ENCODE peak calls at places on chromosomes 1 and 21, in five cellular contexts. R is NCI-H2081; G is stimulated activated CD4-positive, alpha-beta T cell treated with anti-CD3 and anti-CD28 coated beads, Interleukin-2, amount 100 ng/mL, for 48 hours; B is SK-MEL-5; Z is left lobe of liver. L is an unnamed sample.

GRCh38 chr1:20713440-20713839 is 4.4 kb downstream of the KIF17 start:
- DNase-seq in Z (peak), R (no peak), G (no peak), B (no peak), L (no peak)

GRCh38 chr1:31418626-31419025 is 5.6 kb downstream of the SERINC2 start:
- DNase-seq in Z (no peak), G (no peak), R (no peak), B (no peak), L (no peak)

GRCh38 chr1:46820076-46820475 is 21.2 kb downstream of the CYP4B1 start:
- DNase-seq in Z (no peak), R (no peak), G (no peak), B (no peak), L (no peak)

GRCh38 chr1:172206256-172206655 is 214.2 kb upstream of the C1orf105 start:
- DNase-seq in Z (no peak), R (no peak), G (no peak), B (no peak), L (no peak)

GRCh38 chr1:103108525-103109150 is 316 bp upstream of the COL11A1 start:
- DNase-seq in G (no peak), B (no peak), Z (no peak), R (no peak), L (no peak)

GRCh38 chr1:86516366-86516765 is 30.5 kb upstream of the CLCA4 start:
- DNase-seq in Z (no peak), R (no peak), B (no peak), G (no peak), L (no peak)

GRCh38 chr1:162212713-162213112 is 143.2 kb downstream of the NOS1AP start:
- DNase-seq in G (no peak), B (no peak), R (no peak), Z (peak), L (no peak)

GRCh38 chr1:180247061-180247460 is 17.0 kb downstream of the LHX4 start:
- DNase-seq in R (no peak), Z (no peak), B (peak), G (no peak), L (no peak)

GRCh38 chr1:154865442-154866256 is 4.4 kb downstream of the KCNN3 start:
- DNase-seq in B (no peak), R (no peak), Z (no peak), G (no peak), L (no peak)

GRCh38 chr1:82445827-82446226 is 645.1 kb downstream of the ADGRL2 start:
- DNase-seq in B (no peak), Z (no peak), G (no peak), R (no peak), L (no peak)

GRCh38 chr1:21201650-21202049 is 25.0 kb upstream of the EIF4G3 start:
- DNase-seq in B (no peak), G (no peak), R (no peak), Z (no peak), L (no peak)

GRCh38 chr21:40706161-40706560 is 140.8 kb downstream of the DSCAM start:
- DNase-seq in G (no peak), R (no peak), Z (no peak), B (no peak), L (no peak)

GRCh38 chr1:223683586-223684487 is 18.3 kb upstream of the CAPN8 start:
- DNase-seq in B (peak), Z (peak), R (peak), G (peak), L (peak)

GRCh38 chr1:66925944-66926343 is 1.2 kb downstream of the MIER1 start:
- DNase-seq in G (no peak), Z (no peak), B (no peak), R (peak), L (no peak)

GRCh38 chr1:240492832-240493440 is 119.0 kb downstream of the GREM2 start:
- DNase-seq in Z (no peak), G (peak), B (peak), R (no peak), L (no peak)

GRCh38 chr1:27368872-27369703 is 2.3 kb upstream of the MAP3K6 start:
- DNase-seq in B (peak), G (no peak), R (no peak), Z (no peak), L (no peak)

GRCh38 chr1:167562697-167563096 is 9.1 kb upstream of the CREG1 start:
- DNase-seq in G (no peak), Z (no peak), R (no peak), B (no peak), L (no peak)

GRCh38 chr1:19009882-19010321 is 53.4 kb upstream of the IFFO2 start:
- DNase-seq in R (no peak), G (no peak), Z (no peak), B (no peak), L (no peak)

GRCh38 chr1:234849824-234850223 is 239.8 kb upstream of the IRF2BP2 start:
- DNase-seq in Z (no peak), B (no peak), G (no peak), R (no peak), L (no peak)

GRCh38 chr1:213397638-213398037 is 346.6 kb downstream of the RPS6KC1 start:
- DNase-seq in Z (no peak), B (peak), R (no peak), G (no peak), L (no peak)

GRCh38 chr21:39867198-39867650 is at the start of gene PCP4:
- DNase-seq in Z (peak), G (peak), B (peak), R (peak), L (peak)

GRCh38 chr1:99644302-99645004 is 1.5 kb upstream of the PALMD start:
- DNase-seq in R (no peak), Z (no peak), G (no peak), B (no peak), L (no peak)

GRCh38 chr1:234722267-234722704 is 112.3 kb upstream of the IRF2BP2 start:
- DNase-seq in Z (no peak), G (no peak), B (no peak), R (no peak), L (peak)

GRCh38 chr1:39178541-39179431 is 25.7 kb upstream of the MACF1 start:
- DNase-seq in G (no peak), R (no peak), Z (no peak), B (no peak), L (no peak)

GRCh38 chr1:112389689-112390088 is 6.3 kb upstream of the CTTNBP2NL start:
- DNase-seq in G (no peak), B (no peak), Z (no peak), R (no peak), L (no peak)

GRCh38 chr1:245247356-245247755 is 92.6 kb downstream of the KIF26B start:
- DNase-seq in B (no peak), Z (no peak), R (no peak), G (no peak), L (no peak)

GRCh38 chr1:178627037-178627436 is 98.0 kb upstream of the RALGPS2 start:
- DNase-seq in Z (no peak), R (no peak), B (no peak), G (no peak), L (no peak)

GRCh38 chr1:154871374-154871773 is 1.3 kb upstream of the KCNN3 start:
- DNase-seq in G (no peak), B (no peak), R (peak), Z (no peak), L (no peak)

GRCh38 chr1:105386489-105386888 is 1636.8 kb downstream of the AMY1C start:
- DNase-seq in R (no peak), Z (no peak), B (no peak), G (no peak), L (peak)

GRCh38 chr1:82830695-82831380 is 1030.1 kb downstream of the ADGRL2 start:
- DNase-seq in R (no peak), B (no peak), Z (no peak), G (no peak), L (no peak)

GRCh38 chr1:100234432-100234831 is 15.2 kb downstream of the DBT start:
- DNase-seq in Z (no peak), G (no peak), R (no peak), B (no peak), L (no peak)

GRCh38 chr1:171590022-171590421 is 32.0 kb upstream of the MYOCOS start:
- DNase-seq in B (no peak), R (no peak), G (no peak), Z (no peak), L (no peak)

GRCh38 chr1:1937549-1938275 is 18.6 kb upstream of the TMEM52 start:
- DNase-seq in G (no peak), Z (no peak), B (no peak), R (no peak), L (no peak)

GRCh38 chr1:25649505-25650218 is 33.1 kb downstream of the MAN1C1 start:
- DNase-seq in B (no peak), Z (peak), G (no peak), R (no peak), L (no peak)

GRCh38 chr1:154574715-154575114 is 7.1 kb downstream of the CHRNB2 start:
- DNase-seq in B (no peak), Z (no peak), R (peak), G (no peak), L (peak)

GRCh38 chr1:4086085-4086850 is 186.2 kb upstream of the C1orf174 start:
- DNase-seq in B (no peak), Z (peak), G (no peak), R (no peak), L (no peak)

L was measured in NCI-H1092.